ENCODE peak calls at places on chromosomes 7 and 10, in ten cellular contexts. B is astrocyte of the spinal cord, D is heart right ventricle, K is mammary epithelial cell, C is HFF-Myc, E is endothelial cell, Q is adrenal gland, A is AG04449, R is WERI-Rb-1, W is HFFc6. N is an unnamed sample.

GRCh38 chr10:67809107-67809506 is 28.9 kb downstream of the DNAJC12 start:
- DNase-seq in W (no peak), Q (no peak), C (no peak), A (no peak), R (no peak), D (no peak), K (no peak), E (no peak), B (no peak), N (no peak)

GRCh38 chr7:139909379-139910050 is 80.5 kb downstream of the TBXAS1 start:
- DNase-seq in D (no peak), E (no peak), Q (no peak), K (peak; percentile 25), W (no peak), B (peak; percentile 65), R (no peak), C (no peak), A (peak; percentile 7), N (no peak)

GRCh38 chr7:149071641-149072437 is 18.7 kb downstream of the ZNF786 start:
- DNase-seq in C (no peak), Q (no peak), K (no peak), W (no peak), A (no peak), E (peak; percentile 69), R (peak; percentile 29), D (no peak), B (no peak), N (peak; percentile 62)

GRCh38 chr7:42099837-42100508 is 137.0 kb downstream of the GLI3 start:
- DNase-seq in B (no peak), W (no peak), A (no peak), Q (no peak), E (no peak), D (no peak), R (no peak), C (no peak), K (peak; percentile 83), N (no peak)

GRCh38 chr10:25191162-25191895 is 16.5 kb downstream of the GPR158 start:
- DNase-seq in K (no peak), R (no peak), C (no peak), D (no peak), B (no peak), A (no peak), W (no peak), Q (no peak), E (no peak), N (no peak)

GRCh38 chr7:28668085-28668484 is 255.8 kb downstream of the CREB5 start:
- DNase-seq in B (no peak), E (no peak), Q (no peak), K (no peak), W (no peak), C (no peak), A (no peak), D (no peak), R (no peak), N (no peak)

GRCh38 chr7:72751978-72752377 is 76.0 kb downstream of the TYW1B start:
- DNase-seq in E (peak; percentile 30), R (peak; percentile 33), Q (no peak), D (no peak), K (no peak), A (no peak), W (no peak), C (no peak), B (no peak), N (peak; percentile 12)

GRCh38 chr10:70190581-70190980 is 20.3 kb upstream of the SAR1A start:
- DNase-seq in K (no peak), B (no peak), A (no peak), W (peak; percentile 33), R (no peak), D (no peak), C (no peak), E (no peak), Q (no peak), N (no peak)

GRCh38 chr7:47516985-47517590 is 64.8 kb downstream of the TNS3 start:
- DNase-seq in C (no peak), A (no peak), R (no peak), Q (no peak), B (peak; percentile 72), K (no peak), D (no peak), E (no peak), W (no peak), N (no peak)

GRCh38 chr7:111855842-111856227 is 293.5 kb upstream of the IMMP2L start:
- DNase-seq in D (no peak), E (peak; percentile 25), R (peak; percentile 47), K (no peak), B (peak; percentile 39), W (no peak), C (no peak), Q (no peak), A (no peak), N (no peak)

GRCh38 chr10:3096149-3096548 is 28.8 kb downstream of the PFKP start:
- DNase-seq in A (no peak), C (no peak), B (no peak), D (no peak), W (no peak), R (no peak), E (no peak), K (no peak), Q (no peak), N (no peak)

GRCh38 chr10:76583711-76584161 is 1053.9 kb downstream of the KCNMA1 start:
- DNase-seq in C (peak; percentile 26), W (peak; percentile 76), B (peak; percentile 84), D (no peak), E (no peak), Q (no peak), K (peak; percentile 82), R (no peak), A (peak; percentile 94), N (no peak)

GRCh38 chr10:11758527-11759236 is 16.5 kb downstream of the ECHDC3 start:
- DNase-seq in C (no peak), B (no peak), Q (no peak), R (no peak), A (no peak), W (no peak), D (no peak), E (no peak), K (peak; percentile 58), N (no peak)

GRCh38 chr10:49138361-49138891 is 4.6 kb upstream of the FAM170B start:
- DNase-seq in W (peak; percentile 61), D (peak; percentile 36), R (no peak), E (no peak), B (peak; percentile 82), K (no peak), C (no peak), A (no peak), Q (no peak), N (no peak)

GRCh38 chr10:129972966-129973673 is 9.0 kb upstream of the EBF3 start:
- DNase-seq in R (no peak), B (no peak), C (no peak), D (no peak), A (no peak), K (no peak), E (no peak), W (no peak), Q (no peak), N (peak; percentile 29)

GRCh38 chr10:129971381-129972144 is 7.5 kb upstream of the EBF3 start:
- DNase-seq in Q (peak; percentile 34), B (no peak), C (no peak), A (no peak), K (no peak), D (no peak), W (no peak), E (peak; percentile 78), R (peak; percentile 71), N (peak; percentile 81)

GRCh38 chr10:129970404-129971364 is 6.6 kb upstream of the EBF3 start:
- DNase-seq in B (no peak), A (no peak), R (no peak), K (no peak), C (no peak), W (no peak), Q (no peak), D (no peak), E (no peak), N (peak; percentile 31)

GRCh38 chr10:129973674-129974059 is 9.6 kb upstream of the EBF3 start:
- DNase-seq in A (no peak), W (no peak), K (no peak), Q (no peak), D (no peak), B (no peak), R (no peak), C (no peak), E (no peak), N (no peak)

DNA sequence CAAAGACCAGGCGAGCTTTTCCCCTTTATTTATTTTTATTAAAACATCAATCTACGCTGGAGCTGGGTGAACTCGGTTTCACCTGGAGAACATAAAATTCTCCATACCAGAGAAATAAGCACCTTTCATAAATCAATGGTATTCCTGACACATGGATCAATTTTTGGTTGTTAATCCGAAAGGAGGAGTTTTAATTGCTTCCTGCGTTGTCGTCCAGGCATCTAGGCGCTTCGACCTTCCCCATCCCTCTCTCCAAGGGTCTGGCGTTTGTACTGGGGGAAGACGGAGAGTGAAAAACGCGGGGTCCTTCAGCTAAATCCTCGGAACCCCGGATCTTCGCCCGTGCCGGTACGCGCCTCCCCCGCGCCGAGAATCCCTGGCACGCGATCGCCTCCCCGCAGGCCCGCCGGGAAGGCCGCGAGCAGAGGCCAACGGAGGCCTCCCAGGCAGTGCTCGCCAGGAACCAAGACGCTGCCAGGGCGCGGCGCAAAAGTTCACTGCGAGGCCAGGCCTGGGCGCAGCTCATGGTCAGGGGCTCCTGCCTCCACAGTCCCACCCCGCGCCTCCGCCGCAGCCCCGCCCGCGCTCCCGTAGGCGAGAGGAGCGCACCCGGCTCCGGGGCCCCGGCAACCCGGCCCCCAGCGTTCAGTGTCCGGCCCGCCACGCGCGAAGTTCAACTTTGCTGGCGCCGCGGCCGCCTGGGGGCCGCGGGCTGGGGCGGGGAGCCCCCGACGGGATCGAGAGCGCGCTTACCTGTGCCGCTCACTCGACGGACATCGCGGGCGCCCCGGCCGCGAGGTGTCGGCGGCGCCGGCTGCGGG is 8.3 kb upstream of the EBF3 start:
- DNase-seq in K (no peak), B (no peak), A (no peak), W (no peak), D (no peak), C (no peak), E (peak; percentile 37), Q (no peak), R (no peak), N (peak; percentile 61)
- TF ChIP-seq CTCF in K (no peak), B (no peak), A (no peak), W (no peak), D (no peak), C (no peak), E (no peak), Q (no peak), R (no peak), N (no peak)

GRCh38 chr10:119080521-119081259 is at the start of gene EIF3A:
- DNase-seq in D (peak; percentile 92), W (peak; percentile 80), R (peak; percentile 92), K (peak; percentile 91), E (peak; percentile 92), B (peak; percentile 92), Q (peak; percentile 95), A (no peak), C (peak; percentile 49), N (peak; percentile 94)
- TF ChIP-seq CTCF in D (no peak), W (no peak), R (no peak), K (no peak), E (no peak), B (no peak), Q (no peak), A (no peak), C (no peak), N (no peak)

GRCh38 chr10:119518176-119518575 is 24.3 kb downstream of the RGS10 start:
- DNase-seq in Q (no peak), C (no peak), E (no peak), A (no peak), R (no peak), K (no peak), D (no peak), B (no peak), W (no peak), N (no peak)
- TF ChIP-seq CTCF in Q (no peak), C (no peak), E (no peak), A (no peak), R (no peak), K (no peak), D (no peak), B (no peak), W (no peak), N (no peak)

GRCh38 chr7:157018328-157018996 is 8.0 kb upstream of the MNX1 start:
- DNase-seq in K (no peak), C (no peak), W (no peak), R (no peak), Q (no peak), E (no peak), A (no peak), D (no peak), B (no peak), N (no peak)
- TF ChIP-seq CTCF in K (no peak), C (no peak), W (no peak), R (no peak), Q (no peak), E (no peak), A (no peak), D (no peak), B (no peak), N (no peak)